ENCODE peak calls at places on chromosome 10, in six cellular contexts. S, G, W, J, F and B are unnamed samples.

GRCh38 chr10:28774051-28774995 is 97.0 kb downstream of the BAMBI start:
- DNase-seq in J (no peak), F (no peak), G (no peak), W (no peak), S (no peak), B (no peak)

GRCh38 chr10:43403911-43404674 is 4.9 kb downstream of the HNRNPF start:
- DNase-seq in S (no peak), W (no peak), J (no peak), F (no peak), G (no peak), B (no peak)

GRCh38 chr10:24299587-24300258 is 90.8 kb downstream of the KIAA1217 start:
- DNase-seq in W (peak; percentile 21), F (no peak), G (no peak), S (peak; percentile 66), J (peak; percentile 57), B (no peak)

GRCh38 chr10:62584726-62585125 is 210.6 kb downstream of the ZNF365 start:
- DNase-seq in J (no peak), F (no peak), W (no peak), S (no peak), G (no peak), B (no peak)

GRCh38 chr10:78211476-78212110 is 177.9 kb downstream of the RPS24 start:
- DNase-seq in J (peak; percentile 77), G (no peak), F (peak; percentile 70), S (peak; percentile 44), W (peak; percentile 2), B (no peak)

GRCh38 chr10:93138113-93138870 is 64.6 kb downstream of the CYP26A1 start:
- DNase-seq in S (peak; percentile 98), G (no peak), W (no peak), J (no peak), F (no peak), B (no peak)

GRCh38 chr10:11573497-11573896 is 38.0 kb downstream of the USP6NL start:
- DNase-seq in J (peak; percentile 66), F (no peak), G (no peak), W (no peak), S (peak; percentile 14), B (no peak)

GRCh38 chr10:53109320-53109719 is 336.7 kb upstream of the MBL2 start:
- DNase-seq in W (no peak), S (peak; percentile 13), J (no peak), F (no peak), G (no peak), B (no peak)

GRCh38 chr10:8568401-8568800 is 513.9 kb downstream of the GATA3 start:
- DNase-seq in G (no peak), W (no peak), J (no peak), F (no peak), S (peak; percentile 54), B (no peak)

GRCh38 chr10:89283174-89283987 is 18.5 kb upstream of the IFIT2 start:
- DNase-seq in S (no peak), J (peak; percentile 66), F (no peak), W (peak; percentile 69), G (no peak), B (no peak)

GRCh38 chr10:5555031-5555510 is 30.3 kb downstream of the CALML3 start:
- DNase-seq in S (no peak), F (no peak), W (no peak), J (peak; percentile 36), G (no peak), B (no peak)

GRCh38 chr10:84523509-84523908 is 195.1 kb downstream of the CCSER2 start:
- DNase-seq in G (no peak), W (no peak), F (no peak), S (peak; percentile 46), J (peak; percentile 16), B (peak; percentile 19)

GRCh38 chr10:103350522-103351260 is at the start of gene PCGF6:
- DNase-seq in J (peak; percentile 73), F (peak; percentile 98), G (peak; percentile 88), W (no peak), S (peak; percentile 64), B (peak; percentile 41)

GRCh38 chr10:103451091-103451801 is 924 bp downstream of the CALHM2 start:
- DNase-seq in W (no peak), G (peak; percentile 80), J (peak; percentile 75), F (peak; percentile 76), S (peak; percentile 40), B (peak; percentile 4)

GRCh38 chr10:48604408-48605263 is at the start of gene ARHGAP22:
- DNase-seq in W (no peak), J (no peak), S (peak; percentile 54), G (peak; percentile 74), F (peak; percentile 95), B (no peak)

GRCh38 chr10:101207026-101207425 is 22.2 kb downstream of the LBX1 start:
- DNase-seq in S (no peak), G (no peak), F (no peak), J (no peak), W (no peak), B (no peak)

GRCh38 chr10:69492746-69493462 is 41.6 kb downstream of the TSPAN15 start:
- DNase-seq in S (no peak), G (no peak), J (no peak), W (no peak), F (no peak), B (no peak)

GRCh38 chr10:775245-776075 is 86.0 kb upstream of the DIP2C start:
- DNase-seq in F (peak; percentile 43), S (no peak), W (no peak), G (no peak), J (no peak), B (no peak)

GRCh38 chr10:62182595-62182994 is 86.0 kb downstream of the RTKN2 start:
- DNase-seq in S (no peak), J (no peak), F (no peak), G (no peak), W (no peak), B (no peak)

GRCh38 chr10:103921750-103922195 is 3.8 kb upstream of the STN1 start:
- DNase-seq in F (peak; percentile 31), G (no peak), S (peak; percentile 46), W (no peak), J (peak; percentile 12), B (no peak)

GRCh38 chr10:73649876-73650536 is 5.8 kb downstream of the SYNPO2L start:
- DNase-seq in J (no peak), G (no peak), W (no peak), F (peak; percentile 15), S (no peak), B (no peak)

GRCh38 chr10:31030800-31031199 is 865 bp downstream of the ZNF438 start:
- DNase-seq in F (no peak), G (no peak), S (no peak), J (no peak), W (no peak), B (no peak)
- H3K4me3 ChIP-seq in F (peak overlapping the region; percentile 82), G (peak overlapping the region; percentile 42), S (peak overlapping the region; percentile 81), J (peak overlapping the region; percentile 73), W (peak overlapping the region; percentile 73), B (peak overlapping the region; percentile 61)

GRCh38 chr10:71742301-71743098 is 22.9 kb upstream of the C10orf105 start:
- DNase-seq in J (no peak), S (no peak), G (no peak), F (no peak), W (no peak), B (peak; percentile 37)
- H3K4me3 ChIP-seq in J (no peak overlapping the region), S (no peak overlapping the region), G (no peak overlapping the region), F (no peak overlapping the region), W (no peak overlapping the region), B (no peak overlapping the region)

GRCh38 chr10:114768394-114768786 is 53.2 kb upstream of the FHIP2A start:
- DNase-seq in F (no peak), J (no peak), S (no peak), W (no peak), G (no peak), B (no peak)
- H3K4me3 ChIP-seq in F (peak overlapping the region; percentile 56), J (peak overlapping the region; percentile 68), S (peak overlapping the region; percentile 23), W (peak overlapping the region; percentile 72), G (peak overlapping the region; percentile 79), B (no peak overlapping the region)

DNA sequence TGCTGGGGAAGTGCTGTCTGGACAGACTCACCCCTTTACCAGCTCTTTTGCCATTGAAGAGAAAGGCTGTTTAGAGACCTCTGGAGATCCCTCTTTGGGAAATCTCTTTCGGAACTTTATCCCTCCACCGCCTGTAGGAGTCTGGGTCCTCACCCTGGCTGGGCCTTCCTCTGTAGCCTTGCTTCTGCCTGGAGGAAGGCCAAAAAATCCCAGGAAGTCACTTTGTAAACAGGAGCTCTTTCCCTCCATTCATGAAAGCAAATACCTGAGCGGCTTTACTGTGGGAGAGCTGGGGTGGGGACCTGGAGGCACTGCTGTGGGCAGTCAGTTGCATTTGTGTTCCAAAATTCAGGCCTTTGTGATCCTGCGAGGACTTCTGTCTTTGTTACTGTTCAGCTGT is 126.2 kb downstream of the KLF6 start:
- DNase-seq in F (no peak), J (no peak), W (no peak), G (no peak), S (no peak), B (no peak)
- H3K4me3 ChIP-seq in F (no peak overlapping the region), J (no peak overlapping the region), W (no peak overlapping the region), G (no peak overlapping the region), S (no peak overlapping the region), B (no peak overlapping the region)